ENCODE peak calls at places on chromosome X, in nine cellular contexts. One of them, this sample, is unnamed.

GRCh38 chrX:117038918-117039440 is 576.2 kb upstream of the CT83 start:
- DNase-seq in kidney epithelial cell: no peak
- DNase-seq in H9: no peak
- DNase-seq in GM12865: no peak
- DNase-seq in heart left ventricle: no peak
- DNase-seq in AG09309: no peak
- DNase-seq in stomach: no peak
- DNase-seq in PC-9: no peak
- DNase-seq in RWPE1: no peak
- DNase-seq in this sample: no peak

GRCh38 chrX:132292753-132293152 is 73.5 kb upstream of the RAP2C start:
- DNase-seq in kidney epithelial cell: peak
- DNase-seq in PC-9: peak
- DNase-seq in GM12865: peak
- DNase-seq in RWPE1: peak
- DNase-seq in AG09309: peak
- DNase-seq in heart left ventricle: no peak
- DNase-seq in H9: peak
- DNase-seq in stomach: no peak
- DNase-seq in this sample: peak

GRCh38 chrX:70553516-70553915 is 108.9 kb downstream of the DLG3 start:
- DNase-seq in kidney epithelial cell: no peak
- DNase-seq in GM12865: peak
- DNase-seq in stomach: no peak
- DNase-seq in AG09309: no peak
- DNase-seq in RWPE1: no peak
- DNase-seq in heart left ventricle: no peak
- DNase-seq in H9: no peak
- DNase-seq in PC-9: no peak
- DNase-seq in this sample: no peak

GRCh38 chrX:30488092-30488491 is 89.5 kb downstream of the TASL start:
- DNase-seq in AG09309: no peak
- DNase-seq in GM12865: peak
- DNase-seq in H9: no peak
- DNase-seq in PC-9: no peak
- DNase-seq in heart left ventricle: no peak
- DNase-seq in RWPE1: peak
- DNase-seq in kidney epithelial cell: no peak
- DNase-seq in stomach: no peak
- DNase-seq in this sample: peak

GRCh38 chrX:152893631-152894610 is 3.9 kb upstream of the ZNF185 start:
- DNase-seq in heart left ventricle: no peak
- DNase-seq in AG09309: no peak
- DNase-seq in PC-9: peak
- DNase-seq in H9: no peak
- DNase-seq in stomach: no peak
- DNase-seq in RWPE1: peak
- DNase-seq in GM12865: no peak
- DNase-seq in kidney epithelial cell: no peak
- DNase-seq in this sample: no peak

GRCh38 chrX:41291309-41291708 is 42.7 kb upstream of the DDX3X start:
- DNase-seq in stomach: no peak
- DNase-seq in H9: peak
- DNase-seq in GM12865: no peak
- DNase-seq in PC-9: no peak
- DNase-seq in heart left ventricle: no peak
- DNase-seq in RWPE1: no peak
- DNase-seq in kidney epithelial cell: no peak
- DNase-seq in AG09309: no peak
- DNase-seq in this sample: no peak

GRCh38 chrX:2677764-2678163 is 13.3 kb upstream of the CD99 start:
- DNase-seq in stomach: peak
- DNase-seq in H9: peak
- DNase-seq in RWPE1: peak
- DNase-seq in PC-9: peak
- DNase-seq in GM12865: no peak
- DNase-seq in AG09309: peak
- DNase-seq in kidney epithelial cell: peak
- DNase-seq in heart left ventricle: peak
- DNase-seq in this sample: no peak

GRCh38 chrX:130778773-130779172 is 124.2 kb downstream of the ENOX2 start:
- DNase-seq in heart left ventricle: no peak
- DNase-seq in GM12865: no peak
- DNase-seq in PC-9: no peak
- DNase-seq in H9: no peak
- DNase-seq in AG09309: no peak
- DNase-seq in kidney epithelial cell: no peak
- DNase-seq in stomach: no peak
- DNase-seq in RWPE1: no peak
- DNase-seq in this sample: no peak

GRCh38 chrX:115897956-115898355 is 272.6 kb upstream of the AGTR2 start:
- DNase-seq in AG09309: no peak
- DNase-seq in RWPE1: no peak
- DNase-seq in heart left ventricle: no peak
- DNase-seq in PC-9: no peak
- DNase-seq in stomach: no peak
- DNase-seq in H9: no peak
- DNase-seq in kidney epithelial cell: no peak
- DNase-seq in GM12865: no peak
- DNase-seq in this sample: no peak

GRCh38 chrX:53798281-53798680 is 111.8 kb upstream of the HUWE1 start:
- DNase-seq in H9: no peak
- DNase-seq in kidney epithelial cell: no peak
- DNase-seq in heart left ventricle: no peak
- DNase-seq in stomach: no peak
- DNase-seq in GM12865: peak
- DNase-seq in AG09309: no peak
- DNase-seq in RWPE1: no peak
- DNase-seq in PC-9: no peak
- DNase-seq in this sample: no peak

GRCh38 chrX:110568396-110568795 is 209.7 kb downstream of the RTL9 start:
- DNase-seq in RWPE1: no peak
- DNase-seq in GM12865: no peak
- DNase-seq in H9: no peak
- DNase-seq in AG09309: no peak
- DNase-seq in kidney epithelial cell: no peak
- DNase-seq in heart left ventricle: no peak
- DNase-seq in stomach: no peak
- DNase-seq in PC-9: no peak
- DNase-seq in this sample: no peak

GRCh38 chrX:57285001-57285400 is 1.5 kb upstream of the FAAH2 start:
- DNase-seq in heart left ventricle: no peak
- DNase-seq in stomach: no peak
- DNase-seq in H9: no peak
- DNase-seq in GM12865: no peak
- DNase-seq in kidney epithelial cell: no peak
- DNase-seq in RWPE1: no peak
- DNase-seq in AG09309: no peak
- DNase-seq in PC-9: no peak
- DNase-seq in this sample: no peak

GRCh38 chrX:149877157-149877556 is 3.8 kb upstream of the MAGEA8 start:
- DNase-seq in AG09309: no peak
- DNase-seq in heart left ventricle: no peak
- DNase-seq in kidney epithelial cell: no peak
- DNase-seq in RWPE1: no peak
- DNase-seq in PC-9: no peak
- DNase-seq in GM12865: no peak
- DNase-seq in H9: no peak
- DNase-seq in stomach: no peak
- DNase-seq in this sample: no peak

GRCh38 chrX:149877636-149878035 is 3.3 kb upstream of the MAGEA8 start:
- DNase-seq in stomach: no peak
- DNase-seq in RWPE1: peak
- DNase-seq in AG09309: no peak
- DNase-seq in H9: no peak
- DNase-seq in PC-9: no peak
- DNase-seq in GM12865: no peak
- DNase-seq in kidney epithelial cell: no peak
- DNase-seq in heart left ventricle: no peak
- DNase-seq in this sample: no peak

GRCh38 chrX:149881081-149881711 is at the start of gene MAGEA8:
- DNase-seq in AG09309: no peak
- DNase-seq in H9: peak
- DNase-seq in kidney epithelial cell: no peak
- DNase-seq in GM12865: peak
- DNase-seq in heart left ventricle: no peak
- DNase-seq in RWPE1: no peak
- DNase-seq in PC-9: no peak
- DNase-seq in stomach: no peak
- DNase-seq in this sample: peak
- TF ChIP-seq CTCF in AG09309: peak
- TF ChIP-seq CTCF in H9: peak
- TF ChIP-seq CTCF in kidney epithelial cell: peak
- TF ChIP-seq CTCF in GM12865: peak
- TF ChIP-seq CTCF in heart left ventricle: no peak
- TF ChIP-seq CTCF in RWPE1: no peak
- TF ChIP-seq CTCF in PC-9: peak
- TF ChIP-seq CTCF in stomach: no peak
- TF ChIP-seq CTCF in this sample: no peak

GRCh38 chrX:135741192-135741715 is 26.7 kb downstream of the CT45A3 start:
- DNase-seq in stomach: no peak
- DNase-seq in AG09309: no peak
- DNase-seq in heart left ventricle: no peak
- DNase-seq in RWPE1: no peak
- DNase-seq in PC-9: no peak
- DNase-seq in GM12865: no peak
- DNase-seq in kidney epithelial cell: no peak
- DNase-seq in H9: no peak
- DNase-seq in this sample: no peak

GRCh38 chrX:135740683-135741149 is 27.3 kb downstream of the CT45A3 start:
- DNase-seq in PC-9: peak
- DNase-seq in AG09309: no peak
- DNase-seq in H9: peak
- DNase-seq in GM12865: peak
- DNase-seq in RWPE1: peak
- DNase-seq in kidney epithelial cell: no peak
- DNase-seq in heart left ventricle: no peak
- DNase-seq in stomach: peak
- DNase-seq in this sample: peak

GRCh38 chrX:135737361-135738071 is 24.1 kb downstream of the CT45A1 start:
- DNase-seq in GM12865: no peak
- DNase-seq in AG09309: no peak
- DNase-seq in H9: no peak
- DNase-seq in heart left ventricle: no peak
- DNase-seq in stomach: no peak
- DNase-seq in RWPE1: no peak
- DNase-seq in PC-9: no peak
- DNase-seq in kidney epithelial cell: no peak
- DNase-seq in this sample: no peak
- TF ChIP-seq CTCF in GM12865: no peak
- TF ChIP-seq CTCF in AG09309: no peak
- TF ChIP-seq CTCF in H9: no peak
- TF ChIP-seq CTCF in heart left ventricle: no peak
- TF ChIP-seq CTCF in stomach: no peak
- TF ChIP-seq CTCF in RWPE1: no peak
- TF ChIP-seq CTCF in PC-9: peak
- TF ChIP-seq CTCF in kidney epithelial cell: no peak
- TF ChIP-seq CTCF in this sample: no peak

GRCh38 chrX:50967734-50968133 is 57.2 kb downstream of the BMP15 start:
- DNase-seq in AG09309: no peak
- DNase-seq in stomach: no peak
- DNase-seq in heart left ventricle: no peak
- DNase-seq in GM12865: no peak
- DNase-seq in RWPE1: peak
- DNase-seq in H9: no peak
- DNase-seq in PC-9: no peak
- DNase-seq in kidney epithelial cell: peak
- DNase-seq in this sample: no peak
- TF ChIP-seq CTCF in AG09309: no peak
- TF ChIP-seq CTCF in stomach: no peak
- TF ChIP-seq CTCF in heart left ventricle: no peak
- TF ChIP-seq CTCF in GM12865: no peak
- TF ChIP-seq CTCF in RWPE1: no peak
- TF ChIP-seq CTCF in H9: no peak
- TF ChIP-seq CTCF in PC-9: no peak
- TF ChIP-seq CTCF in kidney epithelial cell: no peak
- TF ChIP-seq CTCF in this sample: no peak

DNA sequence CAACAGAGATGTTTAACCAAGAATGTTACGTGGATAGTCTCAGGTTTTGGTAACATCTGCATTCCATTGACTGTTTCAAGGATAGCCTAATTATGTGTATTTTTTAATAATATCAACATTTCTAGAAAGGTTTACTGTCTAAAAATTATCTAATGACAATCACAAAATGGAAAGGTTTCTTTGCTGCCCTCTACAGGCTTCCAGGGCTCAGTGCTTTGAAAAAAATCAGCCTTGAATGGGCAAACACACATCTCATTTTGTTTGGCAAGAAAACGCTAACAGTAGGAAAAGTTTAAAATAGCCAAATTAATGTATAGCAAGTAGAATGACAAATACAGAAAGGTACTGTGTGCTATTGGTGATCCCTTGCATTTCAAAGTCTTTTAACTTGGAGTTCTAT is 223.4 kb upstream of the PRPS2 start:
- DNase-seq in heart left ventricle: no peak
- DNase-seq in H9: no peak
- DNase-seq in stomach: no peak
- DNase-seq in kidney epithelial cell: no peak
- DNase-seq in AG09309: no peak
- DNase-seq in RWPE1: no peak
- DNase-seq in GM12865: peak
- DNase-seq in PC-9: no peak
- DNase-seq in this sample: peak
- TF ChIP-seq CTCF in heart left ventricle: peak
- TF ChIP-seq CTCF in H9: peak
- TF ChIP-seq CTCF in stomach: no peak
- TF ChIP-seq CTCF in kidney epithelial cell: peak
- TF ChIP-seq CTCF in AG09309: peak
- TF ChIP-seq CTCF in RWPE1: peak
- TF ChIP-seq CTCF in GM12865: peak
- TF ChIP-seq CTCF in PC-9: peak
- TF ChIP-seq CTCF in this sample: peak

This sample was measured in GM10248.